ENCODE peak calls at places on chromosomes 2 and 18, in eight cellular contexts. L is left lung, I is NCI-H748 treated with DMSO at 0.1 percent for 48 hours, M is NCI-H2081, U is NCI-H1105, J is OCI-LY7, X is ACHN, P is activated T-cell treated with anti-CD3 and anti-CD28 coated beads for 1 hour. C is an unnamed sample.
A peak's percentile ranks its signal among the peaks of the same experiment; 100 is the strongest.

GRCh38 chr2:234679766-234680687 is 183.1 kb upstream of the ARL4C start:
- DNase-seq in I (no peak), J (no peak), L (no peak), P (no peak), U (no peak), M (no peak), X (peak; percentile 95), C (peak; percentile 20)

GRCh38 chr2:113829836-113830235 is 60.1 kb upstream of the ACTR3 start:
- DNase-seq in I (no peak), J (no peak), P (no peak), U (no peak), L (no peak), M (no peak), X (no peak), C (no peak)

GRCh38 chr2:221104391-221104811 is 467.7 kb downstream of the EPHA4 start:
- DNase-seq in L (peak; percentile 75), J (no peak), X (no peak), U (no peak), P (no peak), M (peak; percentile 18), I (no peak), C (no peak)

GRCh38 chr2:7648381-7648780 is 731.2 kb downstream of the RNF144A start:
- DNase-seq in I (no peak), M (no peak), U (no peak), L (no peak), J (no peak), P (no peak), X (no peak), C (no peak)

GRCh38 chr2:37829202-37829601 is 95.9 kb upstream of the RMDN2 start:
- DNase-seq in P (no peak), X (peak; percentile 5), M (no peak), L (no peak), U (no peak), J (no peak), I (no peak), C (no peak)

GRCh38 chr2:17821535-17822451 is 5.5 kb downstream of the MSGN1 start:
- DNase-seq in P (no peak), M (no peak), X (no peak), U (no peak), L (no peak), I (no peak), J (peak; percentile 36), C (no peak)

GRCh38 chr2:64976276-64976675 is 12.9 kb upstream of the SLC1A4 start:
- DNase-seq in I (no peak), P (no peak), X (no peak), L (no peak), J (no peak), M (no peak), U (no peak), C (no peak)

GRCh38 chr18:77137851-77138250 is 5.3 kb upstream of the MBP start:
- DNase-seq in L (no peak), I (no peak), U (no peak), J (no peak), M (no peak), X (no peak), P (no peak), C (no peak)

GRCh38 chr18:3457261-3457724 is 7.3 kb downstream of the TGIF1 start:
- DNase-seq in L (no peak), M (peak; percentile 16), X (no peak), P (no peak), U (no peak), I (no peak), J (no peak), C (peak; percentile 54)

GRCh38 chr18:61702007-61702406 is 190.8 kb downstream of the RNF152 start:
- DNase-seq in M (no peak), L (no peak), X (no peak), J (no peak), I (no peak), U (no peak), P (no peak), C (no peak)

GRCh38 chr2:95383635-95384027 is 18.9 kb upstream of the FAHD2A start:
- DNase-seq in L (no peak), P (no peak), M (no peak), X (no peak), U (no peak), I (no peak), J (no peak), C (no peak)

GRCh38 chr2:238488347-238488826 is 61.7 kb downstream of the ASB1 start:
- DNase-seq in L (no peak), U (no peak), X (no peak), M (no peak), J (no peak), I (no peak), P (no peak), C (no peak)

GRCh38 chr18:7647500-7647899 is 80.4 kb downstream of the PTPRM start:
- DNase-seq in P (no peak), X (no peak), L (no peak), M (no peak), U (no peak), I (no peak), J (no peak), C (no peak)

GRCh38 chr2:203782262-203782976 is 76.0 kb downstream of the CD28 start:
- DNase-seq in L (no peak), I (peak; percentile 77), J (peak; percentile 73), M (peak; percentile 63), X (peak; percentile 68), P (peak; percentile 41), U (peak; percentile 27), C (peak; percentile 80)

GRCh38 chr2:218332920-218333645 is 23.6 kb upstream of the CATIP start:
- DNase-seq in M (no peak), U (no peak), P (no peak), X (no peak), J (peak; percentile 71), I (no peak), L (no peak), C (no peak)

GRCh38 chr18:30280861-30281470 is 761.6 kb downstream of the DSC3 start:
- DNase-seq in M (peak; percentile 58), J (peak; percentile 23), X (peak; percentile 49), P (no peak), L (no peak), I (peak; percentile 32), U (peak; percentile 56), C (peak; percentile 57)

GRCh38 chr2:146734042-146734715 is 1110.7 kb upstream of the ACVR2A start:
- DNase-seq in U (peak; percentile 44), M (peak; percentile 58), X (peak; percentile 70), L (no peak), P (no peak), I (peak; percentile 59), J (peak; percentile 22), C (peak; percentile 16)

GRCh38 chr18:10449396-10449795 is 5.0 kb upstream of the APCDD1 start:
- DNase-seq in J (no peak), P (no peak), U (no peak), M (no peak), X (no peak), L (no peak), I (no peak), C (no peak)

GRCh38 chr18:74597662-74598349 is at the start of gene ZNF407:
- DNase-seq in P (peak; percentile 75), J (peak; percentile 83), M (peak; percentile 90), I (peak; percentile 86), L (peak; percentile 95), X (peak; percentile 88), U (peak; percentile 87), C (peak; percentile 91)

GRCh38 chr2:19351499-19351898 is 6.9 kb downstream of the OSR1 start:
- DNase-seq in P (no peak), X (no peak), L (peak; percentile 75), I (no peak), J (no peak), M (no peak), U (no peak), C (no peak)

GRCh38 chr2:159609933-159610523 is 6.3 kb downstream of the BAZ2B start:
- DNase-seq in J (no peak), I (peak; percentile 66), M (peak; percentile 33), U (no peak), X (no peak), L (no peak), P (no peak), C (no peak)

GRCh38 chr2:26849056-26850001 is 1.4 kb downstream of the DPYSL5 start:
- DNase-seq in J (no peak), M (peak; percentile 76), P (peak; percentile 3), U (peak; percentile 60), I (peak; percentile 44), L (peak; percentile 78), X (no peak), C (no peak)

GRCh38 chr2:190283783-190284182 is 35.8 kb downstream of the HIBCH start:
- DNase-seq in L (no peak), X (no peak), U (no peak), M (no peak), I (no peak), J (no peak), P (no peak), C (no peak)

GRCh38 chr18:79481041-79481790 is 85.5 kb downstream of the NFATC1 start:
- DNase-seq in I (no peak), L (peak; percentile 55), P (no peak), U (no peak), M (no peak), J (no peak), X (no peak), C (no peak)

GRCh38 chr2:25170888-25171287 is 2.5 kb upstream of the POMC start:
- DNase-seq in P (no peak), I (no peak), X (no peak), M (no peak), L (no peak), J (no peak), U (no peak), C (no peak)

GRCh38 chr2:44342854-44343253 is 18.4 kb downstream of the PREPL start:
- DNase-seq in J (peak; percentile 44), P (no peak), X (peak; percentile 69), U (peak; percentile 14), L (no peak), M (peak; percentile 56), I (no peak), C (peak; percentile 24)

GRCh38 chr18:3466051-3466450 is 16.1 kb downstream of the TGIF1 start:
- DNase-seq in M (no peak), X (peak; percentile 65), U (no peak), L (no peak), I (no peak), J (no peak), P (no peak), C (no peak)

GRCh38 chr2:127464470-127465257 is 46.4 kb downstream of the PROC start:
- DNase-seq in P (no peak), I (no peak), X (no peak), L (no peak), M (no peak), U (no peak), J (no peak), C (no peak)

GRCh38 chr2:210421916-210422315 is 54.6 kb downstream of the LANCL1 start:
- DNase-seq in X (peak; percentile 91), I (no peak), M (no peak), J (no peak), L (no peak), P (no peak), U (no peak), C (no peak)

GRCh38 chr2:140177081-140177480 is 1396.9 kb upstream of the NXPH2 start:
- DNase-seq in U (no peak), X (no peak), P (no peak), M (no peak), L (no peak), I (no peak), J (no peak), C (no peak)

GRCh38 chr18:35522130-35522959 is 24.6 kb upstream of the INO80C start:
- DNase-seq in X (no peak), U (no peak), I (no peak), M (no peak), P (no peak), J (no peak), L (no peak), C (no peak)

GRCh38 chr2:177675256-177676220 is 283.0 kb downstream of the AGPS start:
- DNase-seq in X (no peak), J (no peak), P (no peak), I (no peak), M (no peak), L (no peak), U (no peak), C (no peak)

GRCh38 chr18:48079885-48080284 is 149.4 kb upstream of the SMAD2 start:
- DNase-seq in M (no peak), I (no peak), P (no peak), L (no peak), U (no peak), J (no peak), X (no peak), C (no peak)

GRCh38 chr2:134861173-134861572 is 22.8 kb downstream of the ACMSD start:
- DNase-seq in I (no peak), P (no peak), X (no peak), J (no peak), L (no peak), U (no peak), M (no peak), C (no peak)

C was measured in Calu3.